ENCODE peak calls at places on chromosomes 13 and 19, in five cellular contexts. K is left ventricle myocardium inferior, A is tibial nerve, C is adrenal gland, W is breast epithelium. G is an unnamed sample. For H3K27me3, the result is how much of the 10 kb centered on the place peaks cover.

GRCh38 chr19:289651-290538 is 1.3 kb downstream of the PLPP2 start:
- DNase-seq in K (no peak), A (no peak), C (no peak), W (peak), G (peak)

GRCh38 chr19:16571689-16572331 is 405 bp downstream of the SLC35E1 start:
- DNase-seq in K (no peak), A (no peak), C (peak), W (no peak), G (no peak)

GRCh38 chr19:13511947-13512346 is 5.7 kb upstream of the CACNA1A start:
- DNase-seq in K (no peak), A (no peak), C (no peak), W (no peak), G (no peak)

GRCh38 chr13:75454497-75454896 is 27.5 kb downstream of the TBC1D4 start:
- DNase-seq in K (no peak), A (no peak), C (no peak), W (no peak), G (no peak)

GRCh38 chr13:48976677-48977625 is 1.2 kb downstream of the FNDC3A start:
- DNase-seq in K (no peak), A (no peak), C (no peak), W (no peak), G (peak)

GRCh38 chr19:34082289-34083077 is 89.8 kb upstream of the LSM14A start:
- DNase-seq in K (no peak), A (no peak), C (no peak), W (no peak), G (no peak)

GRCh38 chr13:43838909-43839308 is 40.6 kb downstream of the CCDC122 start:
- DNase-seq in K (no peak), A (no peak), C (no peak), W (no peak), G (no peak)

GRCh38 chr19:29529646-29530548 is 4.1 kb downstream of the VSTM2B start:
- DNase-seq in K (no peak), A (no peak), C (no peak), W (no peak), G (no peak)

GRCh38 chr13:30971575-30971974 is 39.1 kb downstream of the TEX26 start:
- DNase-seq in K (no peak), A (no peak), C (no peak), W (no peak), G (no peak)

GRCh38 chr13:37985281-37985680 is 115.7 kb upstream of the TRPC4 start:
- DNase-seq in K (no peak), A (no peak), C (no peak), W (no peak), G (no peak)
- TF ChIP-seq CTCF in K (no peak), A (no peak), C (no peak), W (no peak), G (no peak)

GRCh38 chr19:32675720-32676185 is at the start of gene RGS9BP:
- DNase-seq in K (peak), A (peak), C (peak), W (peak), G (peak)

GRCh38 chr19:32674153-32674958 is 624 bp downstream of the ANKRD27 start:
- DNase-seq in K (no peak), A (no peak), C (no peak), W (no peak), G (no peak)

GRCh38 chr19:32671883-32672282 is 3.1 kb downstream of the ANKRD27 start:
- DNase-seq in K (no peak), A (no peak), C (no peak), W (no peak), G (no peak)

GRCh38 chr19:32674959-32675719 is at the start of gene ANKRD27:
- DNase-seq in K (peak), A (peak), C (peak), W (peak), G (peak)

DNA sequence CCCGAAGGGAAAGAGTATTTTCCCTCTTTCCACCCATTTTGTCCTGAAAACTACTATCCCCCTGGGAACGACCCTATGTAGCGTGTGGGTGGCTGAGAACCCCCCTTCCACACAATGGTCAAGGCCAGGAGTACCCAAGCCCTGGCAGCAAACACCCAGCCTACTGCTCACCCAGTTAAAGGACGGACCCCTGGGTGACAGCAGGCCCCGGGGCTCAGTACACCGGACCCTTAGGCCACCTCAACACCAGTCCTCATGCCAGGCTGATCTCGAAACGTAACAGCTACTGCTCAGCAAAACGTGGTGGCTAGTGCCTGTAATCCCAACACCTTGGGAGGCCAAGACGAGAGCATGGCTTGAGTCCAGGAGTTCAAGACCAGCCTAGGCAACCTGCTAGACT is 1.4 kb downstream of the ANKRD27 start:
- DNase-seq in K (no peak), A (no peak), C (no peak), W (no peak), G (no peak)
- H3K4me3 ChIP-seq in K (peak), A (no peak), C (no peak), W (peak), G (no peak)

GRCh38 chr19:41426116-41426841 is 895 bp downstream of the B3GNT8 start:
- DNase-seq in K (peak), A (no peak), C (no peak), W (no peak), G (no peak)
- H3K27me3 ChIP-seq in K (under half), A (under half), C (under half), W (under half), G (under half)

GRCh38 chr19:50500060-50500752 is 10.8 kb downstream of the JOSD2 start:
- DNase-seq in K (peak), A (no peak), C (no peak), W (no peak), G (no peak)
- TF ChIP-seq CTCF in K (no peak), A (no peak), C (no peak), W (no peak), G (no peak)

GRCh38 chr13:25169951-25170553 is 2.0 kb downstream of the AMER2 start:
- DNase-seq in K (no peak), A (no peak), C (no peak), W (no peak), G (no peak)
- H3K4me3 ChIP-seq in K (no peak), A (no peak), C (no peak), W (no peak), G (no peak)

GRCh38 chr13:39144391-39144790 is 106.1 kb downstream of the NHLRC3 start:
- DNase-seq in K (no peak), A (no peak), C (no peak), W (no peak), G (no peak)
- H3K27me3 ChIP-seq in K (under half), A (under half), C (under half), W (under half), G (under half)

GRCh38 chr13:36438594-36439483 is 6.5 kb downstream of the CCNA1 start:
- DNase-seq in K (no peak), A (no peak), C (no peak), W (no peak), G (no peak)
- TF ChIP-seq CTCF in K (no peak), A (no peak), C (no peak), W (no peak), G (no peak)

G was measured in RWPE2.